ENCODE peak calls at places on chromosomes 11 and 22, in eight cellular contexts. One of them, this sample, is unnamed.

GRCh38 chr11:82458147-82458546 is 275.5 kb downstream of the FAM181B start:
- DNase-seq in T-helper 9 cell: no peak
- DNase-seq in stimulated activated CD4-positive, alpha-beta T cell treated with anti-CD3 and anti-CD28 coated beads, Interleukin-2, amount 100 ng/mL, for 48 hours: no peak
- DNase-seq in mucosa of descending colon: no peak
- DNase-seq in naive thymus-derived CD8-positive, alpha-beta T cell: no peak
- DNase-seq in astrocyte of the spinal cord: no peak
- DNase-seq in activated CD4-positive, alpha-beta T cell treated with anti-CD3 and anti-CD28 coated beads, Interleukin-2, amount 50 U/mL, for 4 hours: no peak
- DNase-seq in Panc1: no peak
- DNase-seq in this sample: no peak

GRCh38 chr11:95803973-95804372 is 13.7 kb downstream of the CEP57 start:
- DNase-seq in T-helper 9 cell: no peak
- DNase-seq in stimulated activated CD4-positive, alpha-beta T cell treated with anti-CD3 and anti-CD28 coated beads, Interleukin-2, amount 100 ng/mL, for 48 hours: no peak
- DNase-seq in mucosa of descending colon: no peak
- DNase-seq in naive thymus-derived CD8-positive, alpha-beta T cell: no peak
- DNase-seq in astrocyte of the spinal cord: no peak
- DNase-seq in activated CD4-positive, alpha-beta T cell treated with anti-CD3 and anti-CD28 coated beads, Interleukin-2, amount 50 U/mL, for 4 hours: no peak
- DNase-seq in Panc1: no peak
- DNase-seq in this sample: no peak

GRCh38 chr22:40951795-40952602 is 821 bp downstream of the RBX1 start:
- DNase-seq in T-helper 9 cell: no peak
- DNase-seq in stimulated activated CD4-positive, alpha-beta T cell treated with anti-CD3 and anti-CD28 coated beads, Interleukin-2, amount 100 ng/mL, for 48 hours: peak
- DNase-seq in mucosa of descending colon: no peak
- DNase-seq in naive thymus-derived CD8-positive, alpha-beta T cell: no peak
- DNase-seq in astrocyte of the spinal cord: no peak
- DNase-seq in activated CD4-positive, alpha-beta T cell treated with anti-CD3 and anti-CD28 coated beads, Interleukin-2, amount 50 U/mL, for 4 hours: no peak
- DNase-seq in Panc1: no peak
- DNase-seq in this sample: peak

GRCh38 chr11:68750988-68751325 is 363 bp downstream of the TESMIN start:
- DNase-seq in T-helper 9 cell: no peak
- DNase-seq in stimulated activated CD4-positive, alpha-beta T cell treated with anti-CD3 and anti-CD28 coated beads, Interleukin-2, amount 100 ng/mL, for 48 hours: no peak
- DNase-seq in mucosa of descending colon: no peak
- DNase-seq in naive thymus-derived CD8-positive, alpha-beta T cell: no peak
- DNase-seq in astrocyte of the spinal cord: no peak
- DNase-seq in activated CD4-positive, alpha-beta T cell treated with anti-CD3 and anti-CD28 coated beads, Interleukin-2, amount 50 U/mL, for 4 hours: no peak
- DNase-seq in Panc1: no peak
- DNase-seq in this sample: no peak

GRCh38 chr11:18468962-18469361 is 13.3 kb downstream of the LDHAL6A start:
- DNase-seq in T-helper 9 cell: no peak
- DNase-seq in stimulated activated CD4-positive, alpha-beta T cell treated with anti-CD3 and anti-CD28 coated beads, Interleukin-2, amount 100 ng/mL, for 48 hours: no peak
- DNase-seq in mucosa of descending colon: no peak
- DNase-seq in naive thymus-derived CD8-positive, alpha-beta T cell: no peak
- DNase-seq in astrocyte of the spinal cord: no peak
- DNase-seq in activated CD4-positive, alpha-beta T cell treated with anti-CD3 and anti-CD28 coated beads, Interleukin-2, amount 50 U/mL, for 4 hours: no peak
- DNase-seq in Panc1: no peak
- DNase-seq in this sample: no peak

GRCh38 chr11:115185507-115185906 is 318.7 kb downstream of the CADM1 start:
- DNase-seq in T-helper 9 cell: no peak
- DNase-seq in stimulated activated CD4-positive, alpha-beta T cell treated with anti-CD3 and anti-CD28 coated beads, Interleukin-2, amount 100 ng/mL, for 48 hours: no peak
- DNase-seq in mucosa of descending colon: no peak
- DNase-seq in naive thymus-derived CD8-positive, alpha-beta T cell: no peak
- DNase-seq in astrocyte of the spinal cord: no peak
- DNase-seq in activated CD4-positive, alpha-beta T cell treated with anti-CD3 and anti-CD28 coated beads, Interleukin-2, amount 50 U/mL, for 4 hours: no peak
- DNase-seq in Panc1: no peak
- DNase-seq in this sample: no peak

GRCh38 chr22:48106715-48107259 is 1344.3 kb downstream of the TBC1D22A start:
- DNase-seq in T-helper 9 cell: no peak
- DNase-seq in stimulated activated CD4-positive, alpha-beta T cell treated with anti-CD3 and anti-CD28 coated beads, Interleukin-2, amount 100 ng/mL, for 48 hours: no peak
- DNase-seq in mucosa of descending colon: no peak
- DNase-seq in naive thymus-derived CD8-positive, alpha-beta T cell: no peak
- DNase-seq in astrocyte of the spinal cord: no peak
- DNase-seq in activated CD4-positive, alpha-beta T cell treated with anti-CD3 and anti-CD28 coated beads, Interleukin-2, amount 50 U/mL, for 4 hours: no peak
- DNase-seq in Panc1: no peak
- DNase-seq in this sample: no peak

GRCh38 chr11:46336781-46337180 is 10.5 kb upstream of the DGKZ start:
- DNase-seq in T-helper 9 cell: no peak
- DNase-seq in stimulated activated CD4-positive, alpha-beta T cell treated with anti-CD3 and anti-CD28 coated beads, Interleukin-2, amount 100 ng/mL, for 48 hours: no peak
- DNase-seq in mucosa of descending colon: no peak
- DNase-seq in naive thymus-derived CD8-positive, alpha-beta T cell: no peak
- DNase-seq in astrocyte of the spinal cord: no peak
- DNase-seq in activated CD4-positive, alpha-beta T cell treated with anti-CD3 and anti-CD28 coated beads, Interleukin-2, amount 50 U/mL, for 4 hours: no peak
- DNase-seq in Panc1: no peak
- DNase-seq in this sample: peak

GRCh38 chr11:31397239-31397834 is 27.7 kb downstream of the DNAJC24 start:
- DNase-seq in T-helper 9 cell: no peak
- DNase-seq in stimulated activated CD4-positive, alpha-beta T cell treated with anti-CD3 and anti-CD28 coated beads, Interleukin-2, amount 100 ng/mL, for 48 hours: no peak
- DNase-seq in mucosa of descending colon: no peak
- DNase-seq in naive thymus-derived CD8-positive, alpha-beta T cell: no peak
- DNase-seq in astrocyte of the spinal cord: peak
- DNase-seq in activated CD4-positive, alpha-beta T cell treated with anti-CD3 and anti-CD28 coated beads, Interleukin-2, amount 50 U/mL, for 4 hours: no peak
- DNase-seq in Panc1: no peak
- DNase-seq in this sample: peak

GRCh38 chr11:2074266-2074825 is 64.8 kb downstream of the IGF2 start:
- DNase-seq in T-helper 9 cell: no peak
- DNase-seq in stimulated activated CD4-positive, alpha-beta T cell treated with anti-CD3 and anti-CD28 coated beads, Interleukin-2, amount 100 ng/mL, for 48 hours: no peak
- DNase-seq in mucosa of descending colon: no peak
- DNase-seq in naive thymus-derived CD8-positive, alpha-beta T cell: no peak
- DNase-seq in astrocyte of the spinal cord: no peak
- DNase-seq in activated CD4-positive, alpha-beta T cell treated with anti-CD3 and anti-CD28 coated beads, Interleukin-2, amount 50 U/mL, for 4 hours: no peak
- DNase-seq in Panc1: no peak
- DNase-seq in this sample: no peak